ENCODE peak calls at places on chromosomes 1 and 21, in six cellular contexts. R is Calu3, S is lower lobe of right lung, C is mesothelial cell of epicardium, X is lower leg skin, G is HFFc6. A is an unnamed sample.

GRCh38 chr1:175840787-175841186 is 97.4 kb upstream of the TNR start:
- DNase-seq in X (no peak), C (no peak), R (no peak), S (no peak), G (no peak), A (no peak)

GRCh38 chr21:34687065-34687464 is 18.3 kb downstream of the CLIC6 start:
- DNase-seq in C (no peak), S (no peak), R (no peak), X (peak), G (no peak), A (no peak)

GRCh38 chr1:48036693-48037386 is 39.7 kb upstream of the TRABD2B start:
- DNase-seq in G (no peak), X (peak), R (no peak), S (no peak), C (no peak), A (no peak)

GRCh38 chr21:29007801-29008200 is 11.3 kb downstream of the RWDD2B start:
- DNase-seq in S (no peak), G (peak), R (no peak), X (no peak), C (no peak), A (no peak)

GRCh38 chr1:245679796-245680195 is 525.0 kb downstream of the KIF26B start:
- DNase-seq in G (no peak), X (peak), R (no peak), C (no peak), S (no peak), A (no peak)

GRCh38 chr1:30267856-30268255 is 455.5 kb downstream of the MATN1 start:
- DNase-seq in C (no peak), G (no peak), S (no peak), R (no peak), X (peak), A (no peak)

GRCh38 chr1:14598007-14598497 is 433 bp upstream of the KAZN start:
- DNase-seq in X (no peak), C (peak), R (no peak), G (no peak), S (no peak), A (no peak)

GRCh38 chr1:198201956-198202784 is 45.4 kb downstream of the NEK7 start:
- DNase-seq in R (no peak), C (no peak), S (no peak), X (no peak), G (no peak), A (no peak)

GRCh38 chr1:113928129-113928949 is 785 bp upstream of the HIPK1 start:
- DNase-seq in R (no peak), G (no peak), X (no peak), S (no peak), C (no peak), A (no peak)

GRCh38 chr1:29254346-29254745 is 18.0 kb downstream of the PTPRU start:
- DNase-seq in X (no peak), S (no peak), C (no peak), G (no peak), R (no peak), A (no peak)

GRCh38 chr1:42837742-42838141 is 8.7 kb upstream of the ZNF691 start:
- DNase-seq in R (no peak), C (no peak), G (no peak), X (no peak), S (no peak), A (no peak)

GRCh38 chr1:95793893-95794292 is 559.9 kb downstream of the RWDD3 start:
- DNase-seq in G (no peak), X (no peak), S (no peak), R (peak), C (no peak), A (no peak)

GRCh38 chr1:68346192-68346808 is 103.5 kb downstream of the RPE65 start:
- DNase-seq in S (no peak), G (no peak), X (no peak), R (no peak), C (no peak), A (no peak)

GRCh38 chr1:31509124-31510072 is 66.9 kb upstream of the TINAGL1 start:
- DNase-seq in G (no peak), C (no peak), R (no peak), S (no peak), X (no peak), A (peak)

GRCh38 chr1:158809261-158809660 is 21.9 kb upstream of the MNDA start:
- DNase-seq in G (no peak), X (no peak), C (no peak), S (no peak), R (no peak), A (no peak)

GRCh38 chr1:151711940-151712339 is 4.7 kb downstream of the CELF3 start:
- DNase-seq in X (no peak), S (no peak), R (no peak), G (no peak), C (no peak), A (no peak)

GRCh38 chr21:45460611-45461368 is 55.8 kb downstream of the COL18A1 start:
- DNase-seq in X (no peak), G (peak), R (no peak), C (no peak), S (no peak), A (peak)

GRCh38 chr1:206766251-206766856 is 4.2 kb upstream of the IL19 start:
- DNase-seq in S (peak), C (no peak), G (peak), X (peak), R (peak), A (peak)

GRCh38 chr1:39407889-39408640 is 83.4 kb upstream of the BMP8A start:
- DNase-seq in C (no peak), R (no peak), S (no peak), X (no peak), G (no peak), A (no peak)

DNA sequence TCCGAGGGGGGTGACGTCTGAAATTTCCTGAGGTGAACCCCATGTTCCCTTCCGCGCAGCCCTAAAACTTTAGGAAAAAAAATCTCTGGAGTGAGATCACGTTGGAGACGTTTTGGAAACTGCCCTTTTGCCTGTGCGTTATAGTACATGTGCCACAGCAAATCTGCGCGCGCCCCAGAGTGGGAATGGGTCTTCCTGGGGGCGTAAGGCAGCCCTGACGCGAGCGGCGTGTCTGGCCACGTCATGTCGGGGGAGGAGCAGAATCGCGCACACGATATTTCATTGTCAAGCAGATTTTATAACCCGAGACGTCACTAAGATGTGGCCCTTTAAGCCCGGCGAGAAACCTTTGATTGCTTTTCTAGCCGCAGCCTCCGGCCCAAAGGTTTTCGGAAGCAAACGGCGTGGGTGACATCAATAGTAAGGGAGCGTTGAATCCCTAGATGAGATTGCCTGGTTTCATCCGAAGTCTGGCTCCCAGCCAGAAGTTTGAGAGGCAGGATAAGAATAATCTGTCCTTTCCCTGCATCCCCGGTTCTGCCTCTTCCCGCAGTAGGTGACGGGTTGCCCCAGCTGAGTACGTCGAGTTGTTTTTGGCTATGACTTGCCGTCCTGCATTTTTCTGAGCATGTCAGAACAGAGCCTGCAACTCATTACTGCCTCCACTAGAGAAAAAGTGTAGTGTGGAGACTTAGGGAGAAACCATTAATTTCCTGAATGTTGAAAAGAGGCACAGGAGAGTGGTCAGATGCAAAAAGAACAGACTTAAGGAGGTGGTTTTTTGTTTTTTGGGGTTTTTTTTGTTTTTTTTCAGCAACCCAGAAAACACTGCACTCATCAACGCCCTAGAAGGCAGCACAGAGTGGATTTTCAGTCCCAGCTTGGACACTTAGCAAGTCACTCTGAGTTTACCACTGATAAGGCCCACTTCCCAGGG is 800 bp upstream of the PMVK start:
- DNase-seq in G (peak), S (peak), C (peak), R (peak), X (peak), A (peak)
- TF ChIP-seq CTCF in G (peak), S (peak), C (no peak), R (no peak), X (no peak), A (no peak)

DNA sequence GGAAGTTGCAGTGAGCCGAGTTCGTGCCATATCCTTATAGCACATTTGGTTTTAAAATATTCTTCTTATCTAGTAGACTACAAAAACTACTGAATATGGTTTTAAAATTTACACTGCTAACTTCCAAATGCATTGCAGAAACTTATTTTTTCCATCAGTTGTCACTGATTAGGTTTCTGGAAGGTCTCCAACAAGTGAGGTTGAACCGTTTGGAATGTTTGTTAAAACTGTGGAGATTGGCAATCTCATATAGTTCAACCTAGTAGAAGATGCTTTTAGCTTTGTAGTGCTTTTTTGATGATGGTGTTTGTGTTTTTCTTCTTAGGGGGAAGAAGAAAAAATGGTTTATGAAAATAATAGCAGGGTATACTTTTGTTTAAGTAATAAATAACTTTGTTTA is 12.9 kb downstream of the CENPF start:
- DNase-seq in X (no peak), C (no peak), S (no peak), G (peak), R (no peak), A (no peak)
- TF ChIP-seq CTCF in X (no peak), C (no peak), S (no peak), G (no peak), R (no peak), A (no peak)

GRCh38 chr21:32278518-32279376 is at the start of gene MIS18A:
- DNase-seq in C (peak), R (peak), X (peak), S (peak), G (peak), A (peak)
- TF ChIP-seq CTCF in C (no peak), R (no peak), X (no peak), S (no peak), G (peak), A (no peak)

GRCh38 chr21:30842990-30843389 is 13.4 kb upstream of the KRTAP7-1 start:
- DNase-seq in G (no peak), C (no peak), R (no peak), S (no peak), X (no peak), A (no peak)

GRCh38 chr21:30838536-30838935 is 9.0 kb upstream of the KRTAP7-1 start:
- DNase-seq in R (no peak), X (no peak), C (no peak), G (no peak), S (no peak), A (no peak)

DNA sequence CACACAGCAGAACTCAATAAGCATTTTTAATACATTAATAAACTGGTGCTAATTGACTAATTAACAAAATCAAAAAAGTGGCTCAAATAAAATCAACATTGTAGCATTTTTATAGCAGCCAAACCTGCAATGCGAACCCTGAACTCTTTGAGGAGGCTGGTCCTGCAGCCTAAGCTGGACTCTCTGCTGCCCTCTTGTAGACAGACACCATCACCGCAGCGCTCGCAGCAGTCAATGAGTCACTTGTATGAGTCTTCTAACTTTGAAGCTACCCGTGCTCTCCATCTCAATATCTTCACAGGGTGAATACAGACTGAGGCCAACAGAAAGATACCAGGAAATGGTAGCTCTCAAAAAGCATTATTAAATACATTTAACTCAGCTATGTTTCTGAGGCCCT is 9.7 kb upstream of the KRTAP7-1 start:
- DNase-seq in S (no peak), C (no peak), R (no peak), X (no peak), G (no peak), A (no peak)
- TF ChIP-seq CTCF in S (no peak), C (no peak), R (no peak), X (no peak), G (peak), A (no peak)

A was measured in CD14-positive monocyte.